ENCODE peak calls at places on chromosomes 5 and 9, in five cellular contexts. Q is RPMI8226; W is activated CD4-positive, alpha-beta T cell treated with anti-CD3 and anti-CD28 coated beads for 36 hours; I is activated naive CD4-positive, alpha-beta T cell treated with Interleukin-2 at 50 U/mL for 16 hours; C is stimulated activated CD4-positive, alpha-beta T cell treated with anti-CD3 and anti-CD28 coated beads, TNF-alpha, amount 100 ng/mL, for 4 hours. Y is an unnamed sample.

GRCh38 chr5:89827388-89827787 is 582.2 kb downstream of the CETN3 start:
- DNase-seq in I (no peak), C (no peak), Q (no peak), W (no peak), Y (no peak)

GRCh38 chr9:4334439-4334838 is 34.6 kb upstream of the GLIS3 start:
- DNase-seq in C (no peak), Q (peak; percentile 15), I (no peak), W (no peak), Y (no peak)

GRCh38 chr5:175873090-175873454 is 1.7 kb downstream of the CPLX2 start:
- DNase-seq in I (no peak), Q (peak; percentile 26), C (no peak), W (peak; percentile 55), Y (no peak)

GRCh38 chr9:114366334-114367128 is 21.3 kb downstream of the AKNA start:
- DNase-seq in Q (peak; percentile 70), C (no peak), W (peak; percentile 69), I (peak; percentile 42), Y (peak; percentile 46)

GRCh38 chr5:96780626-96781025 is 27.1 kb downstream of the ERAP1 start:
- DNase-seq in W (no peak), C (no peak), Q (no peak), I (no peak), Y (no peak)

GRCh38 chr9:94269264-94269663 is 10.2 kb downstream of the ZNF169 start:
- DNase-seq in I (no peak), W (no peak), Q (no peak), C (no peak), Y (no peak)

GRCh38 chr9:133916159-133916541 is 76.0 kb downstream of the VAV2 start:
- DNase-seq in W (no peak), I (no peak), Q (no peak), C (no peak), Y (no peak)

GRCh38 chr5:2757563-2758311 is 6.3 kb upstream of the IRX2 start:
- DNase-seq in Q (peak; percentile 59), I (no peak), W (no peak), C (no peak), Y (no peak)

Y was measured in T-helper 2 cell treated with Interferon-gamma antibody and Interleukin-4, amounts not matched to agents 5 μg/mL and 100 μg/mL, for 36 hours.